ENCODE peak calls at places on chromosomes 16 and 17, in eight cellular contexts. J, R, E, O, W, K, X and V are unnamed samples.

GRCh38 chr17:60249517-60249826 is 99.7 kb downstream of the CA4 start:
- DNase-seq in O (no peak), X (no peak), W (no peak), R (no peak), K (no peak), E (peak; percentile 21), J (peak; percentile 14), V (no peak)

GRCh38 chr17:3762922-3763776 is 37.8 kb downstream of the ITGAE start:
- DNase-seq in W (no peak), K (no peak), X (no peak), E (no peak), O (no peak), J (no peak), R (no peak), V (no peak)

GRCh38 chr17:78515480-78515879 is 61.7 kb downstream of the DNAH17 start:
- DNase-seq in J (no peak), E (no peak), O (no peak), X (no peak), W (no peak), R (no peak), K (no peak), V (peak; percentile 22)

GRCh38 chr17:13792314-13792713 is 190.6 kb upstream of the HS3ST3A1 start:
- DNase-seq in W (no peak), X (no peak), O (peak; percentile 18), R (no peak), J (no peak), K (no peak), E (no peak), V (no peak)

GRCh38 chr17:82412535-82413520 is 5.3 kb upstream of the HEXD start:
- DNase-seq in J (no peak), K (no peak), R (no peak), O (no peak), E (no peak), X (no peak), W (peak; percentile 58), V (no peak)

GRCh38 chr17:65690626-65691310 is 129.3 kb upstream of the AXIN2 start:
- DNase-seq in R (no peak), X (no peak), E (no peak), J (no peak), O (no peak), K (no peak), W (no peak), V (peak; percentile 64)

GRCh38 chr17:1711804-1712203 is 1.6 kb upstream of the TLCD2 start:
- DNase-seq in E (no peak), R (no peak), J (no peak), K (no peak), X (no peak), W (no peak), O (no peak), V (no peak)

GRCh38 chr16:397135-397661 is at the start of gene NME4:
- DNase-seq in K (no peak), E (no peak), O (no peak), R (peak; percentile 59), J (peak; percentile 21), W (peak; percentile 34), X (peak; percentile 50), V (peak; percentile 85)

GRCh38 chr17:6279659-6280058 is 155.3 kb downstream of the AIPL1 start:
- DNase-seq in E (no peak), W (no peak), K (no peak), J (peak; percentile 2), O (no peak), X (peak; percentile 81), R (no peak), V (peak; percentile 97)

GRCh38 chr17:56653877-56654276 is 60.4 kb downstream of the NOG start:
- DNase-seq in X (peak; percentile 63), J (peak; percentile 73), K (no peak), W (no peak), O (peak; percentile 23), R (peak; percentile 18), E (peak; percentile 4), V (peak; percentile 91)

GRCh38 chr16:50261160-50261706 is 5.1 kb upstream of the ADCY7 start:
- DNase-seq in J (no peak), E (no peak), X (no peak), K (no peak), W (no peak), O (no peak), R (no peak), V (peak; percentile 35)

GRCh38 chr17:76715462-76715830 is 4.7 kb upstream of the MXRA7 start:
- DNase-seq in X (no peak), R (no peak), W (no peak), K (no peak), E (no peak), O (no peak), J (no peak), V (no peak)

GRCh38 chr17:12342609-12343248 is 322.1 kb downstream of the MAP2K4 start:
- DNase-seq in W (no peak), O (no peak), J (peak; percentile 8), E (peak; percentile 34), R (peak; percentile 41), K (no peak), X (peak; percentile 89), V (peak; percentile 96)

GRCh38 chr17:79473111-79473835 is 137.6 kb downstream of the RBFOX3 start:
- DNase-seq in K (no peak), J (no peak), R (no peak), O (no peak), W (no peak), X (no peak), E (no peak), V (no peak)

GRCh38 chr17:13420294-13421277 is 181.1 kb downstream of the HS3ST3A1 start:
- DNase-seq in K (no peak), W (no peak), X (no peak), O (no peak), E (peak; percentile 90), R (peak; percentile 14), J (no peak), V (no peak)

GRCh38 chr16:21590791-21591190 is 8.6 kb upstream of the METTL9 start:
- DNase-seq in K (no peak), J (no peak), O (no peak), R (no peak), W (no peak), X (no peak), E (peak; percentile 69), V (no peak)

GRCh38 chr17:28738680-28739384 is 5.0 kb upstream of the TRAF4 start:
- DNase-seq in R (no peak), X (no peak), W (no peak), J (no peak), K (no peak), O (no peak), E (no peak), V (no peak)

GRCh38 chr17:44115585-44116415 is 7.6 kb downstream of the HDAC5 start:
- DNase-seq in O (no peak), R (peak; percentile 73), J (peak; percentile 69), K (no peak), W (peak; percentile 53), E (peak; percentile 22), X (peak; percentile 70), V (peak; percentile 88)